ENCODE peak calls at places on chromosome 2, in seven cellular contexts. R is amygdala; K is stimulated activated CD4-positive, alpha-beta T cell treated with anti-CD3 and anti-CD28 coated beads, Interleukin-1b, Interleukin-23, amount 100 ng/mL, for 24 hours; O is stomach; Z is stromal cell of bone marrow; L is NCI-H510A; P is kidney tubule cell. W is an unnamed sample.

GRCh38 chr2:140356697-140357096 is 1576.5 kb upstream of the NXPH2 start:
- DNase-seq in R (no peak), K (no peak), O (no peak), Z (no peak), L (no peak), P (no peak), W (no peak)

GRCh38 chr2:186887107-186888090 is 38.4 kb upstream of the ZSWIM2 start:
- DNase-seq in R (no peak), K (no peak), O (no peak), Z (peak; percentile 67), L (no peak), P (no peak), W (no peak)

GRCh38 chr2:111957872-111958354 is 59.5 kb downstream of the MERTK start:
- DNase-seq in R (no peak), K (no peak), O (no peak), Z (no peak), L (no peak), P (no peak), W (no peak)

GRCh38 chr2:191478754-191479679 is 198.9 kb upstream of the NABP1 start:
- DNase-seq in R (no peak), K (no peak), O (peak; percentile 81), Z (peak; percentile 18), L (no peak), P (no peak), W (no peak)

GRCh38 chr2:15506231-15506819 is 54.8 kb downstream of the NBAS start:
- DNase-seq in R (no peak), K (no peak), O (no peak), Z (peak; percentile 47), L (no peak), P (no peak), W (no peak)

GRCh38 chr2:28457237-28457636 is 38.6 kb upstream of the PLB1 start:
- DNase-seq in R (no peak), K (no peak), O (no peak), Z (no peak), L (no peak), P (no peak), W (no peak)

GRCh38 chr2:62897187-62897827 is 153.3 kb upstream of the OTX1 start:
- DNase-seq in R (no peak), K (no peak), O (no peak), Z (no peak), L (no peak), P (no peak), W (no peak)

GRCh38 chr2:61718965-61719364 is 134.9 kb downstream of the FAM161A start:
- DNase-seq in R (no peak), K (no peak), O (no peak), Z (no peak), L (no peak), P (no peak), W (no peak)

GRCh38 chr2:152635635-152636298 is 81.5 kb downstream of the PRPF40A start:
- DNase-seq in R (no peak), K (peak; percentile 52), O (peak; percentile 70), Z (peak; percentile 29), L (no peak), P (peak; percentile 62), W (no peak)

GRCh38 chr2:36941867-36942266 is 24.5 kb downstream of the STRN start:
- DNase-seq in R (no peak), K (no peak), O (no peak), Z (no peak), L (no peak), P (no peak), W (no peak)

GRCh38 chr2:33236457-33236856 is 240.0 kb upstream of the RASGRP3 start:
- DNase-seq in R (no peak), K (no peak), O (no peak), Z (no peak), L (no peak), P (peak; percentile 36), W (no peak)

GRCh38 chr2:53422979-53423378 is 344.6 kb upstream of the CHAC2 start:
- DNase-seq in R (no peak), K (no peak), O (peak; percentile 38), Z (peak; percentile 29), L (no peak), P (peak; percentile 54), W (no peak)

GRCh38 chr2:162230761-162231160 is 12.5 kb downstream of the FAP start:
- DNase-seq in R (no peak), K (no peak), O (no peak), Z (no peak), L (no peak), P (no peak), W (no peak)

GRCh38 chr2:112061840-112062239 is 6.8 kb downstream of the TMEM87B start:
- DNase-seq in R (no peak), K (no peak), O (no peak), Z (no peak), L (no peak), P (no peak), W (no peak)

GRCh38 chr2:61905372-61906186 is at the start of gene COMMD1:
- DNase-seq in R (peak; percentile 79), K (peak; percentile 67), O (peak; percentile 86), Z (peak; percentile 38), L (peak; percentile 72), P (peak; percentile 79), W (peak; percentile 87)

GRCh38 chr2:206831442-206831995 is 66.1 kb downstream of the FASTKD2 start:
- DNase-seq in R (no peak), K (no peak), O (no peak), Z (no peak), L (no peak), P (no peak), W (no peak)

GRCh38 chr2:72033636-72034035 is 114.0 kb downstream of the CYP26B1 start:
- DNase-seq in R (no peak), K (no peak), O (no peak), Z (no peak), L (no peak), P (no peak), W (peak; percentile 47)

GRCh38 chr2:197909377-197909776 is 105.0 kb downstream of the PLCL1 start:
- DNase-seq in R (no peak), K (no peak), O (no peak), Z (peak; percentile 73), L (no peak), P (peak; percentile 90), W (no peak)

GRCh38 chr2:98464772-98465310 is 20.2 kb downstream of the INPP4A start:
- DNase-seq in R (no peak), K (no peak), O (no peak), Z (no peak), L (no peak), P (peak; percentile 14), W (no peak)

GRCh38 chr2:1153959-1154358 is 203.3 kb downstream of the SNTG2 start:
- DNase-seq in R (no peak), K (no peak), O (no peak), Z (no peak), L (no peak), P (no peak), W (no peak)

GRCh38 chr2:163347982-163348842 is 387.6 kb downstream of the FIGN start:
- DNase-seq in R (peak; percentile 38), K (no peak), O (peak; percentile 65), Z (peak; percentile 31), L (peak; percentile 17), P (peak; percentile 95), W (peak; percentile 90)

GRCh38 chr2:48279347-48279746 is 250.6 kb upstream of the STON1 start:
- DNase-seq in R (no peak), K (no peak), O (no peak), Z (no peak), L (no peak), P (no peak), W (no peak)

GRCh38 chr2:152222975-152223638 is 47.5 kb upstream of the STAM2 start:
- DNase-seq in R (no peak), K (no peak), O (peak; percentile 54), Z (peak; percentile 69), L (no peak), P (peak; percentile 69), W (no peak)

GRCh38 chr2:46735108-46735691 is 180.4 kb downstream of the MCFD2 start:
- DNase-seq in R (no peak), K (no peak), O (no peak), Z (no peak), L (no peak), P (no peak), W (no peak)

GRCh38 chr2:207711750-207712487 is 479 bp downstream of the CCNYL1 start:
- DNase-seq in R (no peak), K (peak; percentile 9), O (peak; percentile 68), Z (no peak), L (peak; percentile 53), P (peak; percentile 59), W (peak; percentile 83)

GRCh38 chr2:179377296-179377695 is 112.7 kb upstream of the SESTD1 start:
- DNase-seq in R (no peak), K (no peak), O (no peak), Z (no peak), L (no peak), P (no peak), W (no peak)